ENCODE peak calls at places on chromosomes 16 and 17, in seven cellular contexts. N is K562, D is SK-N-SH, J is HCT116, O is HepG2, C is GM12878, X is H1. G is an unnamed sample.

GRCh38 chr16:68644715-68645493 is at the start of gene CDH3:
- DNase-seq in N (no peak), D (peak), J (peak), O (no peak), C (no peak), X (peak), G (peak)

GRCh38 chr17:71024172-71024571 is 854.8 kb downstream of the KCNJ2 start:
- DNase-seq in N (no peak), D (no peak), J (no peak), O (no peak), C (no peak), X (no peak), G (no peak)

GRCh38 chr17:29579866-29580771 is 9.3 kb downstream of the GIT1 start:
- DNase-seq in N (peak), D (peak), J (peak), O (peak), C (no peak), X (no peak), G (peak)

GRCh38 chr17:56913867-56914640 is at the start of gene TRIM25:
- DNase-seq in N (peak), D (peak), J (peak), O (peak), C (peak), X (no peak), G (peak)

GRCh38 chr16:2042666-2043295 is 4.9 kb downstream of the NTHL1 start:
- DNase-seq in N (peak), D (no peak), J (no peak), O (no peak), C (no peak), X (no peak), G (no peak)

GRCh38 chr16:31141489-31142108 is 6.1 kb upstream of the PRSS8 start:
- DNase-seq in N (peak), D (peak), J (no peak), O (no peak), C (no peak), X (no peak), G (no peak)

GRCh38 chr17:49035470-49036269 is 38.5 kb downstream of the IGF2BP1 start:
- DNase-seq in N (peak), D (peak), J (peak), O (no peak), C (no peak), X (no peak), G (peak)

GRCh38 chr16:15829460-15829859 is 27.4 kb downstream of the MYH11 start:
- DNase-seq in N (no peak), D (no peak), J (no peak), O (no peak), C (no peak), X (no peak), G (no peak)

GRCh38 chr16:57060323-57061083 is 31.9 kb upstream of the CPNE2 start:
- DNase-seq in N (no peak), D (peak), J (no peak), O (no peak), C (no peak), X (no peak), G (no peak)

GRCh38 chr16:7013990-7014389 is 318.7 kb upstream of the RBFOX1 start:
- DNase-seq in N (peak), D (no peak), J (no peak), O (peak), C (no peak), X (no peak), G (no peak)

GRCh38 chr17:79809530-79810137 is 12.8 kb upstream of the CBX8 start:
- DNase-seq in N (no peak), D (peak), J (no peak), O (no peak), C (no peak), X (no peak), G (no peak)

GRCh38 chr17:51260960-51261958 is 913 bp downstream of the UTP18 start:
- DNase-seq in N (peak), D (peak), J (peak), O (peak), C (no peak), X (peak), G (no peak)

GRCh38 chr16:2174396-2175131 is 19.0 kb downstream of the TRAF7 start:
- DNase-seq in N (no peak), D (no peak), J (no peak), O (no peak), C (no peak), X (no peak), G (no peak)

GRCh38 chr17:81291662-81292061 is 3.4 kb downstream of the SLC38A10 start:
- DNase-seq in N (peak), D (peak), J (peak), O (peak), C (no peak), X (peak), G (peak)

GRCh38 chr17:40686192-40686591 is 17.4 kb downstream of the KRT24 start:
- DNase-seq in N (no peak), D (no peak), J (no peak), O (no peak), C (no peak), X (no peak), G (peak)

GRCh38 chr16:78448658-78449327 is 349.3 kb downstream of the WWOX start:
- DNase-seq in N (no peak), D (no peak), J (no peak), O (no peak), C (no peak), X (no peak), G (no peak)

GRCh38 chr16:78324649-78325274 is 225.3 kb downstream of the WWOX start:
- DNase-seq in N (no peak), D (no peak), J (no peak), O (peak), C (no peak), X (no peak), G (no peak)

GRCh38 chr16:27924411-27925118 is 138.9 kb downstream of the GSG1L start:
- DNase-seq in N (no peak), D (no peak), J (peak), O (no peak), C (no peak), X (no peak), G (no peak)

GRCh38 chr16:57115504-57116182 is 23.3 kb downstream of the CPNE2 start:
- DNase-seq in N (no peak), D (peak), J (no peak), O (no peak), C (no peak), X (no peak), G (no peak)

GRCh38 chr16:3536271-3536671 is 35.5 kb downstream of the CLUAP1 start:
- DNase-seq in N (no peak), D (no peak), J (no peak), O (no peak), C (no peak), X (no peak), G (no peak)

GRCh38 chr17:15262291-15263205 is 2.6 kb downstream of the PMP22 start:
- DNase-seq in N (peak), D (peak), J (peak), O (no peak), C (no peak), X (no peak), G (no peak)

GRCh38 chr17:41492351-41492750 is 2.6 kb upstream of the KRT36 start:
- DNase-seq in N (no peak), D (no peak), J (no peak), O (no peak), C (no peak), X (no peak), G (no peak)

GRCh38 chr16:4182581-4183257 is 59.2 kb downstream of the SRL start:
- DNase-seq in N (no peak), D (no peak), J (no peak), O (no peak), C (no peak), X (no peak), G (no peak)

GRCh38 chr17:27491713-27492190 is 35.5 kb downstream of the KSR1 start:
- DNase-seq in N (peak), D (no peak), J (no peak), O (no peak), C (no peak), X (no peak), G (no peak)

GRCh38 chr17:12365805-12366204 is 299.9 kb upstream of the MYOCD start:
- DNase-seq in N (no peak), D (no peak), J (no peak), O (no peak), C (no peak), X (no peak), G (no peak)

GRCh38 chr16:66344533-66345145 is 21.9 kb upstream of the CDH5 start:
- DNase-seq in N (peak), D (no peak), J (no peak), O (peak), C (no peak), X (no peak), G (peak)

GRCh38 chr16:6571044-6571443 is 761.6 kb upstream of the RBFOX1 start:
- DNase-seq in N (no peak), D (no peak), J (no peak), O (no peak), C (no peak), X (no peak), G (no peak)

GRCh38 chr17:9872852-9873251 is 32.2 kb downstream of the RCVRN start:
- DNase-seq in N (no peak), D (no peak), J (no peak), O (no peak), C (no peak), X (no peak), G (no peak)

GRCh38 chr17:8629371-8630226 is 926 bp downstream of the MYH10 start:
- DNase-seq in N (peak), D (peak), J (no peak), O (no peak), C (no peak), X (no peak), G (peak)

GRCh38 chr17:37037590-37038155 is 88.9 kb downstream of the AATF start:
- DNase-seq in N (no peak), D (no peak), J (no peak), O (no peak), C (no peak), X (no peak), G (no peak)

GRCh38 chr16:75501359-75501758 is 6.1 kb upstream of the CHST6 start:
- DNase-seq in N (no peak), D (no peak), J (no peak), O (no peak), C (no peak), X (no peak), G (no peak)

GRCh38 chr16:75506107-75506506 is 10.9 kb upstream of the CHST6 start:
- DNase-seq in N (no peak), D (no peak), J (no peak), O (no peak), C (no peak), X (no peak), G (no peak)

GRCh38 chr16:75502916-75503605 is 7.8 kb upstream of the CHST6 start:
- DNase-seq in N (no peak), D (no peak), J (no peak), O (no peak), C (no peak), X (no peak), G (no peak)

DNA sequence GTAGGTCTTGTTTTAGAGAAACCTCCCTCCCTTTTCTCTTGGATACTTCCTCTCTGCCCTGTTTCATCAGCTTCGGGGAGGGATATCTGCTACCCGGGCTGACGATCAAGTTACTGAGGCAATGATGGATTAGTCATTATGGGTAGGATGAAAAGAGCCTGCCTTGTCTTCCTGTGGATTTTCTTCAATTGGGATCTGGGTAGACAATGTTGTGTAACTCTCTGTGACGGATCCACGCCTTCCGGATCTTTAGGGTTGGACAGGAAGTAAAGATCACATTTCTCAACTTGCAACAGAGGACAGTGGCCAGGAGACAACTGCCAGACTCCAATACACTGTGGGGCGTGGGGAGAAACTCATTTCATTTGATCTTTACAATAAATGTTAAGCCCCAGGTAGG is 11.3 kb upstream of the CHST6 start:
- DNase-seq in N (no peak), D (no peak), J (peak), O (peak), C (no peak), X (no peak), G (no peak)
- TF ChIP-seq JUND in N (no peak), D (no peak), J (peak), O (no peak), C (no peak), X (no peak), G (no peak)

GRCh38 chr17:66747561-66748275 is 87.2 kb upstream of the CACNG5 start:
- DNase-seq in N (no peak), D (no peak), J (no peak), O (no peak), C (no peak), X (no peak), G (no peak)
- TF ChIP-seq JUND in N (no peak), D (peak), J (no peak), O (no peak), C (no peak), X (no peak), G (no peak)

GRCh38 chr16:29994613-29995329 is 646 bp downstream of the HIRIP3 start:
- DNase-seq in N (peak), D (peak), J (no peak), O (no peak), C (no peak), X (no peak), G (no peak)
- TF ChIP-seq JUND in N (no peak), D (no peak), J (no peak), O (no peak), C (no peak), X (no peak), G (no peak)

GRCh38 chr16:75593825-75594820 is 27.9 kb downstream of the GABARAPL2 start:
- DNase-seq in N (peak), D (peak), J (no peak), O (peak), C (no peak), X (peak), G (no peak)
- TF ChIP-seq JUND in N (peak), D (no peak), J (no peak), O (peak), C (no peak), X (peak), G (no peak)

GRCh38 chr17:58195518-58196123 is 3.1 kb downstream of the EPX start:
- DNase-seq in N (no peak), D (no peak), J (no peak), O (no peak), C (no peak), X (no peak), G (no peak)

GRCh38 chr17:58202859-58203258 is 10.3 kb downstream of the EPX start:
- DNase-seq in N (no peak), D (no peak), J (no peak), O (no peak), C (no peak), X (no peak), G (peak)

GRCh38 chr17:58204796-58205195 is 12.3 kb downstream of the EPX start:
- DNase-seq in N (peak), D (no peak), J (no peak), O (no peak), C (no peak), X (no peak), G (no peak)

GRCh38 chr17:58196610-58197009 is 4.1 kb downstream of the EPX start:
- DNase-seq in N (no peak), D (no peak), J (no peak), O (no peak), C (no peak), X (no peak), G (no peak)

DNA sequence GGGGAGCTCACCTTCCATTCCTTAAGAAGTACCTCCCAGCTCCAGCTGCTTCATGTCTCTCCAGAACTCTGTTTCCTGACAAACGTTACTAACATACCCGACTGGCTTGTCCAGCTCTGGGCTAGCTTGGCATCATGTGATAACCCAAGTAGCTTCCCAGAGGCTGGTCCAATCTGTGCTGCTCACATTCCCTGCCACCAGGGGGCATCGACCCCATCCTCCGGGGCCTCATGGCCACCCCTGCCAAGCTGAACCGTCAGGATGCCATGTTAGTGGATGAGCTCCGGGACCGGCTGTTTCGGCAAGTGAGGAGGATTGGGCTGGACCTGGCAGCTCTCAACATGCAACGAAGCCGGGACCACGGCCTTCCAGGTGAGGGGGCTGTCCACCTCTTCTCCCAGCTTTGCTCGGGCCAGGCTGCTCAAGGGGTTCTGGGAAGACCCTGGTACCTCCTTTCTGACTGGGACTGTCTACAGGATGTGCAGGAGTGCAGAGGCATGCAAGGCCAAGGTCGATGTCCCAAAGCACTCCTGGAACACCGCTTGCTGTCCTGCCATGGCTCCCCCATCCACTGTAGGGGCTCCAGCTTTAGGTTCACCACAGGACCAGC is 7.6 kb downstream of the EPX start:
- DNase-seq in N (peak), D (peak), J (peak), O (peak), C (no peak), X (peak), G (peak)
- TF ChIP-seq JUND in N (no peak), D (no peak), J (no peak), O (no peak), C (no peak), X (no peak), G (no peak)

GRCh38 chr16:89330177-89330856 is 112.8 kb downstream of the ZNF778 start:
- DNase-seq in N (no peak), D (no peak), J (peak), O (peak), C (no peak), X (no peak), G (peak)
- TF ChIP-seq JUND in N (no peak), D (no peak), J (no peak), O (no peak), C (no peak), X (no peak), G (no peak)

DNA sequence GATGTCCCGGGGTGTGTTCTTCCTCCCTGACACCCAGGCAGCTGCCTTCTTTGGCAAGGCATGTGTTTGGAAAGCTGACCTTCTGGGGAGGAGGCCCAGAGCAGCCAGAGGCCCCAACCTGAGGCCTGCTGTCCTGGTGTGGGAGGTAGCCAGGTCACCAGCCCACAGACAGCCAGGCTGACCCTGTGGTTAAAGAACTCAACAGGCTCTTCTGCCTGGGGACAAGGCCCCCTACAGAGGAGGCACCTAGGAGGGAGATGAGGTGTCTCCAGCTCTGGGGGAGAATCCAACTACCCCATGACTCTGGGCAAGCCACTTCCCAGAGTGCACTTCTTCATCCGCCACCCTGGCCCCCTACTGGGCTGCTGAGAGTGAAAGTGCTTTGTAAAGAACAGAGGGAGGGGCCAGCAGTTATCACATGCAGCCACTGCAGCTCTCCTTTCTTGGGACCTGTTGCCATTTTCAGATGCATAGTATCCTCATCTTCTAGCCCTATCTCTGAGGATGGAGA is 13.1 kb upstream of the SREBF1 start:
- DNase-seq in N (peak), D (peak), J (no peak), O (peak), C (peak), X (no peak), G (no peak)
- TF ChIP-seq JUND in N (peak), D (no peak), J (no peak), O (no peak), C (no peak), X (no peak), G (no peak)

DNA sequence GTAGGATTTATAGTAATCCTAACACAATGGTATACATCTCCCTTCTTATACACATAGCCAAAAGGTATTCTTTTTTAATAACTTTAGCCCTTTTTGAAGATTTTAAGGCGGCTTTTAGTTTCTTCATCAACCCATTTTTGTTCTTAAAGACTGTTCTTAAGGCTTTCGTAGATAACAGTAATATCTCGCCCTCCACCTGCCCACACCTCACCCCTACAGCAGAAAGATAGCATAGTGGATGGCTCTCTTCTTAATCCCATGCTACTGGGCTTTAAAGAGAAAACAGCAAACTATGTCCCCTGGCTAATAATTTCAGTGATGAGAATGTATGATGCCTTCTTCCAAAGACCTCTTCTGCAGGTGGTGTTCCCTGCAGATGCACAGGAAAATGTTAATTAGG is 8.6 kb downstream of the IGSF6 start:
- DNase-seq in N (peak), D (no peak), J (no peak), O (no peak), C (no peak), X (no peak), G (no peak)
- TF ChIP-seq JUND in N (no peak), D (no peak), J (no peak), O (no peak), C (no peak), X (no peak), G (no peak)

GRCh38 chr17:62809656-62810055 is 1.5 kb upstream of the MARCHF10 start:
- DNase-seq in N (no peak), D (no peak), J (no peak), O (no peak), C (no peak), X (no peak), G (no peak)

GRCh38 chr17:62804822-62805221 is 3.3 kb downstream of the MARCHF10 start:
- DNase-seq in N (no peak), D (no peak), J (no peak), O (no peak), C (no peak), X (no peak), G (no peak)

GRCh38 chr17:62807812-62808575 is at the start of gene MARCHF10:
- DNase-seq in N (peak), D (peak), J (no peak), O (no peak), C (no peak), X (no peak), G (peak)

GRCh38 chr17:62805234-62805633 is 2.9 kb downstream of the MARCHF10 start:
- DNase-seq in N (no peak), D (no peak), J (no peak), O (no peak), C (no peak), X (no peak), G (no peak)

DNA sequence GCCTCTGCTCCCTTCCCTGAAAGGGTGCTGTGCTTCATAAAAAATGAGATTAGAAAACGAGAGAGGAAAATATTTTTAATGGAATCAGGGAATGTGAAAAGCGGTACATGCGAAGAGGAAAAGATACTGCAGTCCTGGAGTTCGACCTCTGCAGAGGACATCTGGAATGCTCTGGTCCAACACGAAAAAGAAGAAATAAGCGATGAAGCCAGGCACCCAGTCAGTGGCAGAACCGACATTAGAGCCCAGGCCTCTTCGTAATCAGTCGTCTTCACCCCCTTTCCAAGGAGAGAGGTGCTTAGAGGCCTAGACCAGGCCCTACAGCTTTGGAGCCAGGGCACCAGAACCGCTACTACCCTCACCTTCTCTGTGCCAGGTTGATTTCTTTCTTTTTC is 459 bp upstream of the MARCHF10 start:
- DNase-seq in N (no peak), D (no peak), J (no peak), O (no peak), C (no peak), X (no peak), G (no peak)
- TF ChIP-seq JUND in N (no peak), D (no peak), J (no peak), O (no peak), C (no peak), X (no peak), G (no peak)

G was measured in T47D.